ENCODE peak calls at places on chromosomes 7 and 10, in seven cellular contexts. R, T, C, L, Q, P and M are unnamed samples.

GRCh38 chr7:24241216-24241615 is 42.8 kb upstream of the NPY start:
- DNase-seq in R (no peak), P (no peak), L (no peak), T (no peak), Q (no peak), C (no peak), M (no peak)

GRCh38 chr10:75024971-75025523 is 86.4 kb upstream of the SAMD8 start:
- DNase-seq in P (no peak), C (no peak), Q (no peak), T (no peak), R (no peak), L (no peak), M (no peak)

GRCh38 chr7:131927770-131928169 is 371.3 kb upstream of the PODXL start:
- DNase-seq in R (no peak), C (no peak), P (no peak), T (no peak), L (no peak), Q (no peak), M (no peak)

GRCh38 chr7:104012815-104013214 is 23.4 kb upstream of the RELN start:
- DNase-seq in C (no peak), P (no peak), T (no peak), R (no peak), L (no peak), Q (no peak), M (no peak)

GRCh38 chr10:102240467-102241036 is 760 bp downstream of the PITX3 start:
- DNase-seq in C (no peak), P (peak; percentile 68), L (no peak), T (no peak), R (no peak), Q (no peak), M (no peak)

GRCh38 chr10:77180794-77181193 is 456.8 kb downstream of the KCNMA1 start:
- DNase-seq in P (no peak), L (no peak), C (no peak), Q (no peak), R (no peak), T (no peak), M (no peak)

GRCh38 chr10:122859527-122859926 is 13.9 kb upstream of the CUZD1 start:
- DNase-seq in L (no peak), Q (no peak), C (no peak), R (no peak), P (no peak), T (no peak), M (no peak)

GRCh38 chr10:80473692-80474596 is 19.8 kb downstream of the TSPAN14 start:
- DNase-seq in T (no peak), R (no peak), Q (no peak), C (no peak), L (no peak), P (no peak), M (no peak)

GRCh38 chr7:128790297-128791037 is 1.3 kb upstream of the CCDC136 start:
- DNase-seq in C (peak; percentile 82), R (no peak), T (no peak), P (peak; percentile 77), Q (no peak), L (no peak), M (no peak)

GRCh38 chr10:38093816-38094157 is 350 bp upstream of the ZNF37A start:
- DNase-seq in T (no peak), Q (no peak), C (no peak), R (no peak), P (no peak), L (no peak), M (no peak)

GRCh38 chr7:137846588-137847417 is at the start of gene DGKI:
- DNase-seq in C (peak; percentile 81), T (no peak), Q (no peak), P (peak; percentile 99), L (no peak), R (no peak), M (no peak)

GRCh38 chr10:4830546-4830945 is 4.5 kb downstream of the AKR1E2 start:
- DNase-seq in C (no peak), P (no peak), Q (no peak), R (no peak), L (no peak), T (no peak), M (no peak)

GRCh38 chr7:130319541-130319940 is 25.1 kb upstream of the CPA5 start:
- DNase-seq in P (no peak), R (no peak), T (no peak), C (no peak), Q (no peak), L (no peak), M (no peak)

GRCh38 chr7:65371468-65371867 is 2.2 kb upstream of the ZNF92 start:
- DNase-seq in C (no peak), Q (no peak), R (peak; percentile 25), P (no peak), L (no peak), T (no peak), M (no peak)

GRCh38 chr7:38452615-38453014 is 178.6 kb downstream of the AMPH start:
- DNase-seq in T (no peak), L (no peak), P (no peak), C (no peak), Q (no peak), R (no peak), M (no peak)
- TF ChIP-seq JUND in T (no peak), L (no peak), P (no peak), C (no peak), Q (no peak), R (no peak), M (no peak)

DNA sequence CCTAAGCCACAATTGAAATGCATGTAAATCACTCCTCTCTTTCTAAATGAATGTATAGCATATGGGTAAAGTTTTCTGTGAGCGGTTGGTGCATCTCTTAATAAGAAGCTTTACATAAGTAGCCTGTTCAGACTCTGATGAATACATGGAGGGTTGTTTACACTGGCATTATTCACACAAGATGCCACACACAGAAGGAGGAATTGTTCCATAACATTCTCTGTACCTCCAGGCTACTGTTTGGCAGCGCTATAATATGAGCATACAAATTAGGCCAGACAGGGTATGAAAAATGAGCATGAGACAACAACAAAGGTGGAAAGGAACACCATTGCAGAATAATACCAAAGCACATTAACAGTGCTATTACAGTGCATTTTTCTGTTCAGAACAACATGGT is 417.3 kb upstream of the C7orf33 start:
- DNase-seq in Q (no peak), L (no peak), P (no peak), C (no peak), T (no peak), R (no peak), M (peak; percentile 36)
- TF ChIP-seq JUND in Q (no peak), L (no peak), P (no peak), C (no peak), T (no peak), R (no peak), M (no peak)

DNA sequence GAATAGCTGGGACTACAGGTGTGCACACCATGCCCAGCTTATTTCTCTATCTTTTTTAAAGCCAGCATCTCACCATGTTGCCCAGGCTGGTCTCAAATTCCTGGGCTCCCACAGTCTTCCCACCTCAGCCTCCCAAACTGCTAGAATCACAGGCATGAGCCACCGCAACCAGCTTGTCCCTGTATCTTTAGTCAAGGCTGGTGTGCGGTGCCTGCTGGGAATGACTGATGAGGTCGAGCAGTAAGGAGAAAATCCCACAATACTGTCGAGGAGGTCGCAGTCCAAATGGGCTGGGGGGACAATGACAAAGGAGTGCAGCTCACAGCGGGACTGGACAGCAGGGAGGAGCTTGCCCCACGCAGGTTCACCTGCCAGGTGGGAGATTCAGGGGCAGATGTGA is 50.2 kb upstream of the CALN1 start:
- DNase-seq in R (no peak), T (no peak), C (no peak), P (no peak), L (no peak), Q (no peak), M (no peak)
- TF ChIP-seq JUND in R (no peak), T (no peak), C (no peak), P (no peak), L (no peak), Q (no peak), M (no peak)

DNA sequence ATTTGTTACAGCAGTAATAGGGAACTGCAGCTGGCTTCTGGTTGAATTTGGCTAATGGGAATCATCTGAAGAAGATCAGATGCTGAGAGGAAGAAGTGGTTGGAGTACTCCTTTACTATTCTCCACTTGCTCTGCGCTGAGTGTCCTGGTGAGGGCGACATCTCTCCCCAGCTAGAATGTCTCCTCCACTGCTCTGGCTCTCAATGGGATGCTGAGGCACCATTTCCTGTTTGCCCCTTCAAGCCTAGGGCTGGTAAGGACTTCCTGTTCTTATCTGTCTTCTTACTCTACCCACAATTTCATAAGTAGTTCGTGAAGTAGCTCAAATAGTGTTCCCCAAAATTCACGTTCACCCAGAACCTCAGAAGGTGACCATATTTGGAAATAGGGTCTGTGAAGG is 43.2 kb upstream of the TES start:
- DNase-seq in Q (peak; percentile 33), L (no peak), P (no peak), C (no peak), R (no peak), T (no peak), M (no peak)
- TF ChIP-seq JUND in Q (no peak), L (no peak), P (no peak), C (no peak), R (no peak), T (no peak), M (no peak)

GRCh38 chr7:81211617-81212016 is 292.8 kb upstream of the SEMA3C start:
- DNase-seq in T (no peak), L (no peak), R (no peak), C (no peak), Q (no peak), P (no peak), M (peak; percentile 10)
- TF ChIP-seq JUND in T (no peak), L (no peak), R (no peak), C (no peak), Q (no peak), P (no peak), M (no peak)

GRCh38 chr10:52563361-52563760 is 209.2 kb downstream of the MBL2 start:
- DNase-seq in R (no peak), T (no peak), C (no peak), P (no peak), Q (no peak), L (no peak), M (no peak)
- TF ChIP-seq JUND in R (no peak), T (no peak), C (no peak), P (no peak), Q (no peak), L (no peak), M (no peak)